ENCODE peak calls at places on chromosomes 16 and 17, in eight cellular contexts. E is endothelial cell; P is C1 segment of cervical spinal cord; M is left cardiac atrium; N is activated CD4-positive, alpha-beta T cell treated with anti-CD3 and anti-CD28 coated beads, Interleukin-2, amount 50 U/mL, for 1 hour; J is neural progenitor cell; V is activated naive CD4-positive, alpha-beta T cell; S is lower leg skin. O is an unnamed sample.

GRCh38 chr17:10155334-10156081 is 42.9 kb downstream of the GAS7 start:
- DNase-seq in V (no peak), M (no peak), N (no peak), J (no peak), E (no peak), P (no peak), S (no peak), O (no peak)

GRCh38 chr17:63961355-63962207 is 11.1 kb downstream of the SCN4A start:
- DNase-seq in N (peak; percentile 9), V (no peak), P (no peak), M (peak; percentile 88), E (peak; percentile 72), S (peak; percentile 95), J (peak; percentile 98), O (no peak)

GRCh38 chr17:68807998-68808772 is 147.0 kb downstream of the ABCA8 start:
- DNase-seq in M (no peak), V (no peak), E (no peak), S (no peak), N (no peak), J (no peak), P (no peak), O (no peak)

GRCh38 chr17:80861892-80862291 is 129.7 kb upstream of the CHMP6 start:
- DNase-seq in S (no peak), M (no peak), N (peak; percentile 61), J (peak; percentile 53), E (peak; percentile 30), V (peak; percentile 36), P (no peak), O (no peak)

GRCh38 chr16:11456741-11457140 is 111.5 kb downstream of the RMI2 start:
- DNase-seq in V (no peak), N (no peak), E (no peak), P (no peak), M (no peak), S (no peak), J (no peak), O (no peak)

GRCh38 chr16:47731252-47731651 is 270.1 kb downstream of the PHKB start:
- DNase-seq in J (no peak), M (no peak), V (no peak), N (no peak), E (no peak), P (no peak), S (no peak), O (peak; percentile 39)

GRCh38 chr17:38507436-38507835 is 79.2 kb downstream of the ARHGAP23 start:
- DNase-seq in P (no peak), J (peak; percentile 20), M (no peak), S (no peak), V (no peak), E (no peak), N (no peak), O (no peak)

GRCh38 chr16:88503374-88503770 is 50.3 kb downstream of the ZFPM1 start:
- DNase-seq in N (no peak), J (no peak), S (no peak), V (no peak), P (no peak), E (no peak), M (no peak), O (no peak)

GRCh38 chr17:40319651-40320550 is 10.9 kb downstream of the RARA start:
- DNase-seq in N (peak; percentile 87), J (no peak), E (no peak), S (peak; percentile 95), P (no peak), V (peak; percentile 58), M (no peak), O (no peak)

GRCh38 chr17:5065227-5065744 is 13.0 kb upstream of the ZFP3 start:
- DNase-seq in J (no peak), S (no peak), P (no peak), V (no peak), M (no peak), E (no peak), N (no peak), O (no peak)

GRCh38 chr16:10776280-10776679 is 32.6 kb downstream of the NUBP1 start:
- DNase-seq in M (no peak), N (no peak), S (no peak), V (no peak), E (no peak), P (no peak), J (no peak), O (no peak)

GRCh38 chr17:20908373-20909273 is 134.2 kb downstream of the USP22 start:
- DNase-seq in E (peak; percentile 89), M (peak; percentile 92), P (peak; percentile 87), J (peak; percentile 95), S (peak; percentile 96), N (peak; percentile 67), V (peak; percentile 46), O (peak; percentile 95)

GRCh38 chr17:32341141-32341856 is 674 bp downstream of the C17orf75 start:
- DNase-seq in J (no peak), V (peak; percentile 21), S (peak; percentile 66), E (no peak), N (peak; percentile 52), M (no peak), P (no peak), O (no peak)

GRCh38 chr17:10622610-10623485 is 34.3 kb downstream of the MYH3 start:
- DNase-seq in M (no peak), V (no peak), J (no peak), N (no peak), S (no peak), P (no peak), E (no peak), O (no peak)

GRCh38 chr16:58628845-58629680 is 563 bp downstream of the CNOT1 start:
- DNase-seq in P (no peak), N (peak; percentile 47), M (peak; percentile 60), J (peak; percentile 43), S (peak; percentile 92), V (peak; percentile 34), E (peak; percentile 18), O (peak; percentile 93)

GRCh38 chr17:67323445-67323844 is 42.9 kb downstream of the PSMD12 start:
- DNase-seq in V (no peak), P (no peak), S (no peak), J (no peak), E (no peak), N (no peak), M (no peak), O (no peak)

GRCh38 chr17:8005951-8006730 is 3.7 kb downstream of the GUCY2D start:
- DNase-seq in V (no peak), S (peak; percentile 83), E (no peak), P (no peak), J (no peak), N (no peak), M (no peak), O (no peak)

GRCh38 chr16:3243882-3244281 is 8.9 kb upstream of the ZNF200 start:
- DNase-seq in P (no peak), M (no peak), S (peak; percentile 42), V (no peak), N (no peak), J (no peak), E (no peak), O (no peak)